ENCODE peak calls at places on chromosomes 7 and 10, in four cellular contexts. One of them, this sample, is unnamed.
A peak's percentile ranks its signal among the peaks of the same experiment; 100 is the strongest.

GRCh38 chr7:67387851-67388250 is 391.2 kb downstream of the TYW1 start:
- DNase-seq in HepG2: no peak
- DNase-seq in K562: no peak
- DNase-seq in SK-N-SH: no peak
- DNase-seq in this sample: no peak

GRCh38 chr7:148987010-148987750 is 41.1 kb downstream of the PDIA4 start:
- DNase-seq in HepG2: peak; percentile 87
- DNase-seq in SK-N-SH: peak; percentile 94
- DNase-seq in K562: peak; percentile 98
- DNase-seq in this sample: peak; percentile 84

GRCh38 chr7:28174901-28175661 is 5.5 kb downstream of the JAZF1 start:
- DNase-seq in SK-N-SH: no peak
- DNase-seq in HepG2: no peak
- DNase-seq in K562: no peak
- DNase-seq in this sample: no peak

GRCh38 chr10:58856508-58857240 is 319.8 kb upstream of the PHYHIPL start:
- DNase-seq in SK-N-SH: no peak
- DNase-seq in HepG2: peak; percentile 84
- DNase-seq in K562: no peak
- DNase-seq in this sample: peak; percentile 15

GRCh38 chr10:22010973-22011408 is 7.5 kb upstream of the DNAJC1 start:
- DNase-seq in SK-N-SH: no peak
- DNase-seq in K562: no peak
- DNase-seq in HepG2: no peak
- DNase-seq in this sample: no peak

GRCh38 chr10:113849946-113850345 is 3.9 kb downstream of the DCLRE1A start:
- DNase-seq in K562: no peak
- DNase-seq in HepG2: no peak
- DNase-seq in SK-N-SH: no peak
- DNase-seq in this sample: no peak

GRCh38 chr10:112896273-112896672 is 53.8 kb upstream of the TCF7L2 start:
- DNase-seq in SK-N-SH: no peak
- DNase-seq in K562: no peak
- DNase-seq in HepG2: peak; percentile 79
- DNase-seq in this sample: no peak

GRCh38 chr7:6026011-6026819 is 5.0 kb upstream of the ANKRD61 start:
- DNase-seq in SK-N-SH: peak; percentile 73
- DNase-seq in HepG2: peak; percentile 64
- DNase-seq in K562: peak; percentile 55
- DNase-seq in this sample: peak; percentile 73

GRCh38 chr7:28315565-28316420 is 96.5 kb upstream of the CREB5 start:
- DNase-seq in K562: no peak
- DNase-seq in HepG2: no peak
- DNase-seq in SK-N-SH: peak; percentile 80
- DNase-seq in this sample: no peak

GRCh38 chr10:71696635-71697326 is 22.8 kb downstream of the C10orf105 start:
- DNase-seq in SK-N-SH: peak; percentile 88
- DNase-seq in HepG2: peak; percentile 33
- DNase-seq in K562: peak; percentile 91
- DNase-seq in this sample: peak; percentile 91

GRCh38 chr10:121539757-121540156 is 58.5 kb downstream of the FGFR2 start:
- DNase-seq in SK-N-SH: no peak
- DNase-seq in K562: no peak
- DNase-seq in HepG2: no peak
- DNase-seq in this sample: no peak

GRCh38 chr10:18659784-18660561 is 742 bp downstream of the ARL5B start:
- DNase-seq in K562: peak; percentile 21
- DNase-seq in HepG2: peak; percentile 27
- DNase-seq in SK-N-SH: peak; percentile 27
- DNase-seq in this sample: no peak

GRCh38 chr7:73715648-73716317 is 3.7 kb downstream of the STX1A start:
- DNase-seq in K562: peak; percentile 87
- DNase-seq in SK-N-SH: no peak
- DNase-seq in HepG2: peak; percentile 90
- DNase-seq in this sample: no peak

GRCh38 chr10:130711072-130711471 is 574.9 kb downstream of the GLRX3 start:
- DNase-seq in HepG2: no peak
- DNase-seq in SK-N-SH: peak; percentile 38
- DNase-seq in K562: no peak
- DNase-seq in this sample: no peak

GRCh38 chr10:71429304-71429703 is 32.6 kb downstream of the CDH23 start:
- DNase-seq in HepG2: no peak
- DNase-seq in K562: no peak
- DNase-seq in SK-N-SH: no peak
- DNase-seq in this sample: no peak

GRCh38 chr7:158009886-158010285 is 577.7 kb downstream of the PTPRN2 start:
- DNase-seq in SK-N-SH: no peak
- DNase-seq in HepG2: no peak
- DNase-seq in K562: no peak
- DNase-seq in this sample: no peak

GRCh38 chr7:66296001-66296521 is 90.9 kb downstream of the TPST1 start:
- DNase-seq in SK-N-SH: no peak
- DNase-seq in K562: no peak
- DNase-seq in HepG2: no peak
- DNase-seq in this sample: no peak

GRCh38 chr7:85167636-85168035 is 19.2 kb downstream of the SEMA3D start:
- DNase-seq in HepG2: no peak
- DNase-seq in K562: no peak
- DNase-seq in SK-N-SH: no peak
- DNase-seq in this sample: no peak

GRCh38 chr10:102555781-102556328 is 52.1 kb downstream of the SUFU start:
- DNase-seq in HepG2: no peak
- DNase-seq in K562: no peak
- DNase-seq in SK-N-SH: no peak
- DNase-seq in this sample: no peak

GRCh38 chr10:133253313-133253955 is 15.8 kb downstream of the VENTX start:
- DNase-seq in K562: no peak
- DNase-seq in SK-N-SH: no peak
- DNase-seq in HepG2: no peak
- DNase-seq in this sample: no peak

GRCh38 chr7:12089951-12090756 is 120.9 kb upstream of the TMEM106B start:
- DNase-seq in HepG2: no peak
- DNase-seq in SK-N-SH: peak; percentile 35
- DNase-seq in K562: no peak
- DNase-seq in this sample: no peak

GRCh38 chr7:142438235-142438922 is 180.5 kb upstream of the PRSS58 start:
- DNase-seq in K562: peak; percentile 84
- DNase-seq in HepG2: peak; percentile 9
- DNase-seq in SK-N-SH: peak; percentile 61
- DNase-seq in this sample: peak; percentile 68

DNA sequence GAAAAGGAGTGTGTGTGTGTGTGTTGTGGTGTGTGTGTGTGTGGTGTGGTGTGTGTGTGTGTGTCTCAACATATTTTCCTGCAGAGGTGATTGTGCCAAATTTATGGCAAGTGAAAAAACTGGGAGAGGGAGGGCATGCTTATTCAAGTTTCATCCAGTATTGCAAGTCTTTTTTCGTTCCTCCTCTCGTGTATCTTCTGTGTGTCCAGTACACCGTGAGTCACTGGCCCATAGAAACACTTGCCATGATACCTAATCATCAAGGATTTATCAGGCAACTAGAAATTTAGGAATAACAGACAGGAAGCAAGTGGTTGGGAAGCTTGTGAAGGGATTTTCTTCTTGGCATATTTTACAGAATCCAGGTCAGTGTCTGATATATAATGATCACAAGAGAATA is 820.5 kb downstream of the GATA3 start:
- DNase-seq in K562: no peak
- DNase-seq in SK-N-SH: no peak
- DNase-seq in HepG2: no peak
- DNase-seq in this sample: no peak
- TF ChIP-seq FOXJ3 in K562: no peak
- TF ChIP-seq FOXJ3 in SK-N-SH: no peak
- TF ChIP-seq FOXJ3 in HepG2: no peak
- TF ChIP-seq FOXJ3 in this sample: no peak

GRCh38 chr7:36473454-36474282 is 84.0 kb downstream of the ANLN start:
- DNase-seq in SK-N-SH: peak; percentile 57
- DNase-seq in K562: peak; percentile 53
- DNase-seq in HepG2: peak; percentile 43
- DNase-seq in this sample: peak; percentile 79
- TF ChIP-seq CTCF in SK-N-SH: peak; percentile 60
- TF ChIP-seq CTCF in K562: peak; percentile 83
- TF ChIP-seq CTCF in HepG2: peak; percentile 80
- TF ChIP-seq CTCF in this sample: peak; percentile 59

GRCh38 chr10:125961743-125962142 is 65.4 kb downstream of the FANK1 start:
- DNase-seq in K562: no peak
- DNase-seq in SK-N-SH: no peak
- DNase-seq in HepG2: no peak
- DNase-seq in this sample: no peak
- TF ChIP-seq FOXJ3 in K562: no peak
- TF ChIP-seq FOXJ3 in SK-N-SH: no peak
- TF ChIP-seq FOXJ3 in HepG2: no peak
- TF ChIP-seq FOXJ3 in this sample: no peak

GRCh38 chr7:156816943-156817572 is 75.9 kb downstream of the LMBR1 start:
- DNase-seq in HepG2: peak; percentile 10
- DNase-seq in SK-N-SH: peak; percentile 44
- DNase-seq in K562: no peak
- DNase-seq in this sample: no peak
- TF ChIP-seq CTCF in HepG2: peak; percentile 41
- TF ChIP-seq CTCF in SK-N-SH: peak; percentile 88
- TF ChIP-seq CTCF in K562: peak; percentile 30
- TF ChIP-seq CTCF in this sample: no peak

GRCh38 chr7:44433255-44434022 is 57.0 kb downstream of the NUDCD3 start:
- DNase-seq in K562: no peak
- DNase-seq in SK-N-SH: no peak
- DNase-seq in HepG2: no peak
- DNase-seq in this sample: no peak
- TF ChIP-seq FOXJ3 in K562: no peak
- TF ChIP-seq FOXJ3 in SK-N-SH: no peak
- TF ChIP-seq FOXJ3 in HepG2: no peak
- TF ChIP-seq FOXJ3 in this sample: no peak

DNA sequence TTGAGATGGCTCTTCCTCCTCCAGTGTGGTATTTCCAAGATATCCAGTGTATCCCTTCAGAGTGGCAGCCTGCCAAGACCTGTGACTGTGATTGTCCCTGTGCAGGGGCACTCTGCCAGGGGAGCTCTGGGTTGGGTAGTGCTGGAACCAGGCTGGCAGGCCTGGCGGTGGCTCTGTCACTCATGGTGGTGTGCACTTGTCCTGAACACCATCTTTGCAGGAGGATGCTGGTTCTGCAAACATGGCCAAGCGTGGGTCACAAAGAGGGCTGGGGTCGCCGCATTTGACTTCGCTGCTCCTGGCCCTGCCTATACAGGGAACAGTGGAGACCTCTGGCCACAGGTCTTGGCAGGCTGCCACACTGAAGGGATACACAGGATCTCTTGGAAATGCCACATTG is 205.2 kb downstream of the PRPF18 start:
- DNase-seq in HepG2: no peak
- DNase-seq in K562: no peak
- DNase-seq in SK-N-SH: peak; percentile 71
- DNase-seq in this sample: no peak
- TF ChIP-seq CTCF in HepG2: no peak
- TF ChIP-seq CTCF in K562: no peak
- TF ChIP-seq CTCF in SK-N-SH: no peak
- TF ChIP-seq CTCF in this sample: no peak

This sample was measured in WTC11.